ENCODE peak calls at places on chromosomes 5 and 9, in ten cellular contexts. N, S, P, U, V, H, M, A, Q and W are unnamed samples.

GRCh38 chr9:3920586-3921582 is 379.0 kb downstream of the GLIS3 start:
- DNase-seq in N (no peak), S (no peak), P (no peak), U (no peak), V (no peak), H (no peak), M (no peak), A (no peak), Q (peak), W (no peak)

GRCh38 chr5:120703923-120704445 is 239.9 kb downstream of the PRR16 start:
- DNase-seq in N (no peak), S (no peak), P (no peak), U (no peak), V (no peak), H (no peak), M (no peak), A (no peak), Q (no peak), W (no peak)

GRCh38 chr5:143554194-143554717 is 150.8 kb upstream of the NR3C1 start:
- DNase-seq in N (no peak), S (no peak), P (no peak), U (no peak), V (no peak), H (peak), M (peak), A (no peak), Q (peak), W (no peak)

GRCh38 chr9:394347-395052 is 179.8 kb downstream of the DOCK8 start:
- DNase-seq in N (no peak), S (no peak), P (no peak), U (peak), V (no peak), H (no peak), M (no peak), A (no peak), Q (no peak), W (no peak)

GRCh38 chr9:85401998-85402397 is 339.8 kb downstream of the AGTPBP1 start:
- DNase-seq in N (no peak), S (no peak), P (no peak), U (no peak), V (no peak), H (no peak), M (no peak), A (no peak), Q (no peak), W (no peak)

GRCh38 chr9:110650261-110650660 is 18.3 kb upstream of the MUSK start:
- DNase-seq in N (no peak), S (no peak), P (no peak), U (no peak), V (no peak), H (no peak), M (peak), A (no peak), Q (no peak), W (no peak)

GRCh38 chr9:35645736-35646582 is 4.8 kb downstream of the SIT1 start:
- DNase-seq in N (no peak), S (peak), P (peak), U (no peak), V (peak), H (no peak), M (no peak), A (peak), Q (no peak), W (peak)

GRCh38 chr9:91035825-91036208 is 234.2 kb downstream of the SYK start:
- DNase-seq in N (no peak), S (no peak), P (no peak), U (no peak), V (no peak), H (no peak), M (no peak), A (no peak), Q (no peak), W (no peak)

GRCh38 chr5:35185518-35185917 is 44.8 kb downstream of the PRLR start:
- DNase-seq in N (no peak), S (no peak), P (no peak), U (no peak), V (no peak), H (no peak), M (no peak), A (no peak), Q (no peak), W (peak)

GRCh38 chr5:177261510-177261909 is 42.0 kb downstream of the RAB24 start:
- DNase-seq in N (no peak), S (no peak), P (no peak), U (no peak), V (no peak), H (no peak), M (no peak), A (no peak), Q (no peak), W (no peak)